ENCODE peak calls at places on chromosomes 13 and 19, in nine cellular contexts. Z is stimulated activated CD4-positive, alpha-beta T cell treated with anti-CD3 and anti-CD28 coated beads, Interleukin-4, amount 100 ng/mL, for 1 hour; D is WTC11; T is bronchial epithelial cell; S is head of caudate nucleus; P is sigmoid colon; R is transverse colon; N is A549; J is chondrocyte. F is an unnamed sample.

GRCh38 chr19:3413796-3414327 is 47.5 kb downstream of the NFIC start:
- DNase-seq in J (no peak), P (no peak), T (no peak), R (no peak), N (peak), Z (no peak), D (no peak), S (no peak), F (no peak)

GRCh38 chr13:23510979-23511735 is 59.1 kb upstream of the TNFRSF19 start:
- DNase-seq in Z (no peak), D (peak), R (no peak), J (no peak), P (no peak), S (no peak), T (peak), N (peak), F (no peak)

GRCh38 chr13:74191036-74191809 is 57.0 kb upstream of the KLF12 start:
- DNase-seq in T (peak), J (no peak), S (no peak), N (no peak), R (no peak), P (no peak), Z (no peak), D (no peak), F (no peak)

GRCh38 chr13:94858856-94859811 is 146.8 kb upstream of the SOX21 start:
- DNase-seq in T (no peak), J (no peak), S (peak), R (peak), P (peak), Z (no peak), N (no peak), D (no peak), F (peak)

GRCh38 chr13:89029062-89029461 is 1357.9 kb downstream of the SLITRK5 start:
- DNase-seq in J (no peak), Z (no peak), T (no peak), D (no peak), R (no peak), S (no peak), N (no peak), P (no peak), F (no peak)

GRCh38 chr13:99876651-99877050 is 94.9 kb downstream of the ZIC5 start:
- DNase-seq in D (no peak), R (no peak), J (no peak), S (no peak), P (no peak), T (no peak), Z (no peak), N (no peak), F (no peak)

GRCh38 chr13:29532136-29532535 is 63.4 kb downstream of the SLC7A1 start:
- DNase-seq in N (no peak), D (no peak), R (no peak), Z (no peak), J (no peak), S (no peak), T (no peak), P (no peak), F (no peak)

GRCh38 chr13:41224113-41225110 is 30.0 kb upstream of the KBTBD7 start:
- DNase-seq in P (no peak), Z (no peak), J (no peak), S (no peak), N (no peak), D (no peak), T (peak), R (no peak), F (no peak)

GRCh38 chr13:31369213-31369612 is 169.4 kb downstream of the B3GLCT start:
- DNase-seq in Z (no peak), T (no peak), D (no peak), P (no peak), S (no peak), J (no peak), N (no peak), R (no peak), F (no peak)

GRCh38 chr19:46861691-46862503 is 1.1 kb downstream of the ARHGAP35 start:
- DNase-seq in T (no peak), S (peak), Z (no peak), P (peak), R (peak), D (peak), N (no peak), J (no peak), F (no peak)

GRCh38 chr13:52164989-52165388 is 5.6 kb upstream of the NEK3 start:
- DNase-seq in S (no peak), Z (no peak), T (no peak), D (no peak), P (no peak), R (no peak), J (no peak), N (no peak), F (no peak)

GRCh38 chr19:4327252-4327876 is 11.3 kb downstream of the STAP2 start:
- DNase-seq in J (no peak), Z (peak), P (peak), S (peak), R (peak), N (peak), D (peak), T (no peak), F (peak)

GRCh38 chr13:74272826-74273225 is 138.6 kb upstream of the KLF12 start:
- DNase-seq in N (no peak), T (no peak), P (no peak), S (no peak), Z (no peak), J (no peak), R (no peak), D (no peak), F (no peak)

GRCh38 chr19:39823693-39824092 is 10.3 kb downstream of the DYRK1B start:
- DNase-seq in N (no peak), S (no peak), Z (no peak), T (no peak), J (no peak), D (no peak), R (no peak), P (no peak), F (no peak)

GRCh38 chr19:43776285-43776684 is 4.5 kb downstream of the KCNN4 start:
- DNase-seq in T (no peak), S (no peak), P (no peak), D (no peak), Z (peak), R (no peak), N (no peak), J (no peak), F (no peak)

GRCh38 chr13:37065893-37066526 is 6.5 kb upstream of the SUPT20H start:
- DNase-seq in S (no peak), T (no peak), Z (no peak), D (no peak), J (no peak), R (no peak), P (no peak), N (no peak), F (no peak)

GRCh38 chr13:93233997-93234416 is 7.4 kb downstream of the GPC6 start:
- DNase-seq in P (no peak), N (peak), J (peak), S (no peak), T (no peak), Z (no peak), D (peak), R (no peak), F (no peak)

F was measured in left ventricle myocardium superior.